ENCODE peak calls at places on chromosome X, in six cellular contexts. O, A, E, Q, Z and T are unnamed samples.

GRCh38 chrX:80808854-80809493 is 703 bp downstream of the BRWD3 start:
- DNase-seq in O (peak; percentile 28), A (peak; percentile 81), E (peak; percentile 70), Q (no peak), Z (no peak), T (no peak)

GRCh38 chrX:23031600-23031999 is 31.8 kb downstream of the DDX53 start:
- DNase-seq in O (no peak), A (no peak), E (no peak), Q (no peak), Z (no peak), T (no peak)

GRCh38 chrX:110965409-110965808 is 130.6 kb upstream of the PAK3 start:
- DNase-seq in O (no peak), A (no peak), E (no peak), Q (no peak), Z (no peak), T (no peak)

GRCh38 chrX:154458954-154459829 is 1.1 kb downstream of the PLXNA3 start:
- DNase-seq in O (peak; percentile 53), A (no peak), E (no peak), Q (no peak), Z (no peak), T (peak; percentile 55)

GRCh38 chrX:153688900-153689590 is 1.3 kb downstream of the SLC6A8 start:
- DNase-seq in O (no peak), A (no peak), E (peak; percentile 85), Q (peak; percentile 56), Z (no peak), T (peak; percentile 48)

GRCh38 chrX:153873282-153874090 is 12.5 kb downstream of the L1CAM start:
- DNase-seq in O (no peak), A (peak; percentile 68), E (no peak), Q (no peak), Z (no peak), T (peak; percentile 76)

GRCh38 chrX:29851971-29852605 is 363.3 kb upstream of the MAGEB2 start:
- DNase-seq in O (no peak), A (no peak), E (no peak), Q (no peak), Z (no peak), T (no peak)

GRCh38 chrX:48897621-48898306 is at the start of the genes PQBP1 and TIMM17B:
- DNase-seq in O (peak; percentile 91), A (peak; percentile 95), E (peak; percentile 96), Q (peak; percentile 83), Z (peak; percentile 57), T (peak; percentile 97)

GRCh38 chrX:42536286-42536685 is 241.7 kb downstream of the PPP1R2C start:
- DNase-seq in O (no peak), A (no peak), E (no peak), Q (no peak), Z (no peak), T (no peak)

GRCh38 chrX:71067727-71068051 is 445 bp downstream of the SNX12 start:
- DNase-seq in O (no peak), A (no peak), E (no peak), Q (no peak), Z (no peak), T (no peak)

GRCh38 chrX:77595848-77596247 is 148.7 kb downstream of the FGF16 start:
- DNase-seq in O (no peak), A (no peak), E (no peak), Q (no peak), Z (no peak), T (no peak)

GRCh38 chrX:38982843-38983242 is 181.6 kb downstream of the MID1IP1 start:
- DNase-seq in O (no peak), A (no peak), E (no peak), Q (no peak), Z (no peak), T (no peak)

GRCh38 chrX:53084863-53085262 is 2.7 kb downstream of the TSPYL2 start:
- DNase-seq in O (no peak), A (peak; percentile 66), E (no peak), Q (no peak), Z (no peak), T (no peak)

GRCh38 chrX:11754958-11755645 is 2.9 kb upstream of the MSL3 start:
- DNase-seq in O (no peak), A (no peak), E (no peak), Q (no peak), Z (no peak), T (no peak)

GRCh38 chrX:69033936-69034335 is 131.3 kb downstream of the PJA1 start:
- DNase-seq in O (no peak), A (no peak), E (no peak), Q (no peak), Z (no peak), T (no peak)

GRCh38 chrX:1521459-1521956 is 15.5 kb downstream of the P2RY8 start:
- DNase-seq in O (peak; percentile 71), A (peak; percentile 89), E (no peak), Q (no peak), Z (no peak), T (no peak)

GRCh38 chrX:44382871-44383270 is 39.4 kb upstream of the EFHC2 start:
- DNase-seq in O (no peak), A (no peak), E (no peak), Q (no peak), Z (no peak), T (no peak)

GRCh38 chrX:105781794-105782193 is 40.5 kb upstream of the NRK start:
- DNase-seq in O (no peak), A (no peak), E (no peak), Q (no peak), Z (no peak), T (no peak)

GRCh38 chrX:112642349-112642748 is 37.4 kb downstream of the LHFPL1 start:
- DNase-seq in O (peak; percentile 9), A (no peak), E (no peak), Q (no peak), Z (no peak), T (peak; percentile 73)

GRCh38 chrX:42276982-42277690 is 353.8 kb upstream of the CASK start:
- DNase-seq in O (no peak), A (no peak), E (no peak), Q (no peak), Z (no peak), T (no peak)

GRCh38 chrX:104316739-104317138 is 62.0 kb upstream of the ESX1 start:
- DNase-seq in O (no peak), A (no peak), E (no peak), Q (no peak), Z (no peak), T (no peak)

GRCh38 chrX:139842326-139843175 is 90.3 kb downstream of the ATP11C start:
- DNase-seq in O (no peak), A (no peak), E (no peak), Q (no peak), Z (no peak), T (no peak)

GRCh38 chrX:103699243-103699642 is 11.5 kb upstream of the TMEM31 start:
- DNase-seq in O (no peak), A (no peak), E (no peak), Q (no peak), Z (no peak), T (no peak)

DNA sequence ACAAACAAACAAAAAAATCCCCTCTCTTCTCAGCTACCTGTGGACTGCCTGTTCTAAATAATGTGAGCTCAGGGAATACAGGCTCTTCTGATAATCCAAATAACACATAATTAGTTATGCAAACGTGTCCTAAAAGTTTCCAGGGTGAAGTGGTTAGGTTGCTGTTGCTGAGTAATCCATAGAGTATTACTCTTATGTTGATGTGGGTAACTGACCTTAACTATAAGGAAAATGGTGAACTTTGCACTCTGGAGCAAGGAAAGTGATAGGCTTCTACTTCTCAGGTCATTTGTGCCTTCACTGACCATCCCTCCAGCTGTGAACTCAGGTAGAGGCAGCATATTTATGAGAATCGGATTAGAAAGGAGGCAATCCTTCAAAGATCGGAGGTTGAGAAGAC is 19.9 kb downstream of the MSN start:
- DNase-seq in O (no peak), A (no peak), E (no peak), Q (no peak), Z (no peak), T (no peak)
- H3K4me1 ChIP-seq in O (no peaks in the 10 kb centered on the region), A (peaks cover 99% of the 10 kb centered on the region), E (peaks cover 68% of the 10 kb centered on the region), Q (no peaks in the 10 kb centered on the region), Z (peaks cover 53% of the 10 kb centered on the region), T (peaks cover 41% of the 10 kb centered on the region)

GRCh38 chrX:134254511-134254910 is 17.5 kb downstream of the CCDC160 start:
- DNase-seq in O (no peak), A (no peak), E (no peak), Q (no peak), Z (no peak), T (no peak)

GRCh38 chrX:134255555-134255954 is 18.6 kb downstream of the CCDC160 start:
- DNase-seq in O (no peak), A (no peak), E (no peak), Q (no peak), Z (no peak), T (no peak)

GRCh38 chrX:134251241-134251640 is 14.3 kb downstream of the CCDC160 start:
- DNase-seq in O (no peak), A (no peak), E (no peak), Q (no peak), Z (no peak), T (no peak)

GRCh38 chrX:134258202-134258601 is 21.2 kb downstream of the CCDC160 start:
- DNase-seq in O (no peak), A (no peak), E (no peak), Q (no peak), Z (no peak), T (no peak)

GRCh38 chrX:134256684-134257083 is 19.7 kb downstream of the CCDC160 start:
- DNase-seq in O (no peak), A (no peak), E (no peak), Q (no peak), Z (no peak), T (no peak)
- TF ChIP-seq CTCF in O (no peak), A (no peak), E (no peak), Q (no peak), Z (no peak), T (no peak)

DNA sequence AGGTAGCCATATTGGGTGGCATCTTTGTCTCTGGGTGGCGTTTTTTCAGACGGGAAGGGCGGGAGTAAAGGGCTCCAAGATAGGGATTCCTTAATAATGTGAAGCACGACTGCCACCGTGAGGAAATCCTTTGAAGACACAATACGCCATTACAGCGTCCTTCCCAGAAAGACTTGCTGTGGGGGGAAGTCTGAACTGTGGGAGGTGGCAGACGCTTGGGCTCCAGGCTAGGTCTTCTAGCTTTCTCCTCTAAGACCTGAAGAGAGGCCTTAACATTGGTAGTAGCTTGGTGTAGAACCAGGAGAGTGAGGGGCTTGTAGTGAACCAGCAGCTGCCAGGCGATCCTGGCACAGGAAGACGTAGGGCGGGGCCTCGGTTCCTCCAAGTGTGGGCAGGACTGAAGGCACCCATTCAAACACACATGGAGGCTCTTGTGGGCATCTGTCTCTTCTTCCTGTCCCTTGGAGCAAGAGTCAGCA is 197.3 kb downstream of the OR13H1 start:
- DNase-seq in O (peak; percentile 91), A (peak; percentile 89), E (peak; percentile 94), Q (no peak), Z (no peak), T (no peak)
- H3K4me3 ChIP-seq in O (peak overlapping the region; percentile 22), A (peak overlapping the region; percentile 6), E (no peak overlapping the region), Q (peak overlapping the region; percentile 52), Z (no peak overlapping the region), T (peak overlapping the region; percentile 33)

GRCh38 chrX:115602308-115602707 is 41.3 kb downstream of the PLS3 start:
- DNase-seq in O (no peak), A (no peak), E (no peak), Q (no peak), Z (no peak), T (no peak)

GRCh38 chrX:115602729-115603389 is 41.9 kb downstream of the PLS3 start:
- DNase-seq in O (no peak), A (no peak), E (no peak), Q (no peak), Z (no peak), T (no peak)

GRCh38 chrX:115598556-115598955 is 37.6 kb downstream of the PLS3 start:
- DNase-seq in O (no peak), A (no peak), E (no peak), Q (no peak), Z (no peak), T (no peak)

GRCh38 chrX:115606861-115607260 is 45.9 kb downstream of the PLS3 start:
- DNase-seq in O (no peak), A (no peak), E (no peak), Q (no peak), Z (no peak), T (no peak)

GRCh38 chrX:115603534-115604074 is 42.6 kb downstream of the PLS3 start:
- DNase-seq in O (no peak), A (no peak), E (no peak), Q (no peak), Z (no peak), T (no peak)
- H3K4me1 ChIP-seq in O (no peaks in the 10 kb centered on the region), A (no peaks in the 10 kb centered on the region), E (no peaks in the 10 kb centered on the region), Q (no peaks in the 10 kb centered on the region), Z (no peaks in the 10 kb centered on the region), T (no peaks in the 10 kb centered on the region)